ENCODE peak calls at places on chromosomes 4 and X, in four cellular contexts. P is CD4-positive, CD25-positive, alpha-beta regulatory T cell; Z is IMR-90; J is epithelial cell of prostate. F is an unnamed sample.

GRCh38 chr4:93867416-93868001 is 39.0 kb downstream of the ATOH1 start:
- DNase-seq in P (no peak), Z (no peak), J (no peak), F (no peak)

GRCh38 chr4:35511851-35512250 is 732.5 kb downstream of the ARAP2 start:
- DNase-seq in P (no peak), Z (no peak), J (peak), F (no peak)

GRCh38 chrX:101291204-101291603 is at the start of gene TAF7L:
- DNase-seq in P (no peak), Z (no peak), J (no peak), F (no peak)

GRCh38 chr4:2172161-2172560 is 69.8 kb downstream of the HAUS3 start:
- DNase-seq in P (peak), Z (no peak), J (no peak), F (no peak)

GRCh38 chr4:99417125-99417524 is 18.0 kb downstream of the ADH7 start:
- DNase-seq in P (no peak), Z (no peak), J (no peak), F (no peak)

GRCh38 chr4:47510506-47511143 is 25.6 kb downstream of the ATP10D start:
- DNase-seq in P (no peak), Z (peak), J (no peak), F (no peak)

GRCh38 chr4:147833254-147833653 is 101.4 kb downstream of the ARHGAP10 start:
- DNase-seq in P (no peak), Z (peak), J (no peak), F (no peak)

GRCh38 chr4:116361782-116362181 is 723.6 kb downstream of the TRAM1L1 start:
- DNase-seq in P (no peak), Z (no peak), J (peak), F (no peak)

GRCh38 chrX:45557390-45557789 is 356.7 kb upstream of the DIPK2B start:
- DNase-seq in P (no peak), Z (peak), J (no peak), F (no peak)

GRCh38 chrX:106170318-106170717 is 2.2 kb downstream of the PWWP3B start:
- DNase-seq in P (no peak), Z (no peak), J (no peak), F (no peak)

GRCh38 chr4:184666670-184667069 is 17.1 kb downstream of the PRIMPOL start:
- DNase-seq in P (no peak), Z (no peak), J (no peak), F (no peak)

GRCh38 chr4:85725727-85726170 is 250.8 kb downstream of the ARHGAP24 start:
- DNase-seq in P (no peak), Z (no peak), J (no peak), F (no peak)

GRCh38 chr4:109701566-109702399 is 1.5 kb downstream of the CASP6 start:
- DNase-seq in P (peak), Z (no peak), J (no peak), F (no peak)

GRCh38 chr4:17597517-17597916 is 16.9 kb upstream of the MED28 start:
- DNase-seq in P (no peak), Z (peak), J (no peak), F (no peak)

GRCh38 chr4:170884965-170885583 is 795.3 kb upstream of the AADAT start:
- DNase-seq in P (no peak), Z (no peak), J (no peak), F (no peak)

GRCh38 chr4:188175288-188175687 is 36.0 kb downstream of the TRIML1 start:
- DNase-seq in P (no peak), Z (peak), J (no peak), F (no peak)

GRCh38 chr4:82957045-82957444 is 53.6 kb downstream of the LIN54 start:
- DNase-seq in P (peak), Z (no peak), J (no peak), F (no peak)

GRCh38 chr4:3871181-3871852 is 105.1 kb downstream of the ADRA2C start:
- DNase-seq in P (peak), Z (no peak), J (no peak), F (no peak)

GRCh38 chr4:119490335-119490734 is 138.3 kb downstream of the PDE5A start:
- DNase-seq in P (peak), Z (peak), J (no peak), F (no peak)

GRCh38 chrX:138986866-138987265 is 275.3 kb upstream of the FGF13 start:
- DNase-seq in P (no peak), Z (no peak), J (no peak), F (no peak)

GRCh38 chrX:34509394-34509793 is 147.7 kb downstream of the TMEM47 start:
- DNase-seq in P (no peak), Z (no peak), J (no peak), F (no peak)

GRCh38 chr4:39435875-39436563 is 22.7 kb downstream of the RPL9 start:
- DNase-seq in P (no peak), Z (no peak), J (no peak), F (no peak)

GRCh38 chr4:106609917-106610316 is 241.3 kb upstream of the GIMD1 start:
- DNase-seq in P (no peak), Z (no peak), J (no peak), F (no peak)

GRCh38 chrX:37684426-37684825 is 1.2 kb upstream of the XK start:
- DNase-seq in P (no peak), Z (no peak), J (no peak), F (no peak)

GRCh38 chrX:9312922-9313867 is 151.7 kb upstream of the TBL1X start:
- DNase-seq in P (peak), Z (no peak), J (no peak), F (peak)

GRCh38 chrX:136157187-136157586 is 9.9 kb downstream of the FHL1 start:
- DNase-seq in P (no peak), Z (no peak), J (no peak), F (no peak)

GRCh38 chr4:105937759-105938158 is 42.5 kb downstream of the NPNT start:
- DNase-seq in P (no peak), Z (no peak), J (no peak), F (no peak)

GRCh38 chr4:109434007-109434792 is 585 bp downstream of the SEC24B start:
- DNase-seq in P (peak), Z (peak), J (no peak), F (peak)

GRCh38 chr4:117664706-117665444 is 369.4 kb upstream of the NDST3 start:
- DNase-seq in P (no peak), Z (no peak), J (no peak), F (no peak)
- H3K27ac ChIP-seq in P (no peak), Z (no peak), J (no peak), F (no peak)

GRCh38 chrX:80808854-80809493 is 703 bp downstream of the BRWD3 start:
- DNase-seq in P (peak), Z (no peak), J (no peak), F (peak)
- H3K27ac ChIP-seq in P (peak), Z (peak), J (peak), F (peak)

GRCh38 chr4:152708361-152708760 is 28.6 kb upstream of the TMEM154 start:
- DNase-seq in P (no peak), Z (no peak), J (no peak), F (no peak)
- H3K27ac ChIP-seq in P (no peak), Z (no peak), J (peak), F (no peak)

DNA sequence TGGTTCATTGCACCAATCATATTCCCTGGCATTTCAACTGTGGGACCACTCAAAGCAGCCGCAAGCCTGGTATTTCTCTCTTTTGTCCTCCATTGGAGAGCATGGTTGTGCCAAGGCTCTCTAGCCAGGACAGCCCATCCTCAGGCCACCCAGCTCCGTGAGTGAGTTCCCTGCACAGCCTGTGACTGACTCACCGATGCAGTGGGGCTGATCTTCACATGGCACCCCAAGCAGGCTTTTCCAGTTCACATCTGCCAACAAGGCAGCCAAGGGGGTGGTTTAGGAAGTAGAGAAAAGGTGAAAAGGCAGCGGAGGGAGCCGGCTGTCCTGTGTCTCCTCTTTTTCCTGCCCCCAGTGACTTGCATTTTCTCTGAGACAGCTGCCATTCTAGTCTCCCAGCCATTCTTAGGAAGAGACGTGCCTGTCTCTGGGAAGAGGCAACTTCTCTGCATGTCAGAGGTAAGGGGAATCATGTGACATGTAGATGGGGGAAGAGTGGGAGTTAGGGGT is 69.2 kb downstream of the MID1IP1 start:
- DNase-seq in P (no peak), Z (peak), J (peak), F (no peak)
- H3K27ac ChIP-seq in P (no peak), Z (no peak), J (peak), F (no peak)

F was measured in naive thymus-derived CD4-positive, alpha-beta T cell.